ENCODE peak calls at places on chromosomes 12 and 14, in four cellular contexts. One of them, this sample, is unnamed.

GRCh38 chr12:111203969-111204368 is 164.9 kb downstream of the PHETA1 start:
- DNase-seq in A549: no peak
- DNase-seq in GM12878: no peak
- DNase-seq in HepG2: no peak
- DNase-seq in this sample: no peak

GRCh38 chr12:47321436-47321835 is 241.7 kb upstream of the AMIGO2 start:
- DNase-seq in A549: no peak
- DNase-seq in GM12878: no peak
- DNase-seq in HepG2: no peak
- DNase-seq in this sample: no peak

GRCh38 chr12:106247731-106248176 is at the start of gene CKAP4:
- DNase-seq in A549: peak; percentile 65
- DNase-seq in GM12878: no peak
- DNase-seq in HepG2: peak; percentile 30
- DNase-seq in this sample: peak; percentile 95

GRCh38 chr12:1518763-1519516 is 75.4 kb downstream of the FBXL14 start:
- DNase-seq in A549: no peak
- DNase-seq in GM12878: no peak
- DNase-seq in HepG2: peak; percentile 66
- DNase-seq in this sample: no peak

GRCh38 chr12:63066782-63067181 is 84.2 kb downstream of the AVPR1A start:
- DNase-seq in A549: no peak
- DNase-seq in GM12878: no peak
- DNase-seq in HepG2: no peak
- DNase-seq in this sample: no peak

GRCh38 chr12:18559242-18559641 is 178.6 kb downstream of the PLCZ1 start:
- DNase-seq in A549: no peak
- DNase-seq in GM12878: no peak
- DNase-seq in HepG2: no peak
- DNase-seq in this sample: no peak

GRCh38 chr12:116244001-116244400 is 33.5 kb downstream of the MED13L start:
- DNase-seq in A549: no peak
- DNase-seq in GM12878: no peak
- DNase-seq in HepG2: no peak
- DNase-seq in this sample: no peak

GRCh38 chr12:50564948-50565297 is 60.1 kb downstream of the DIP2B start:
- DNase-seq in A549: no peak
- DNase-seq in GM12878: no peak
- DNase-seq in HepG2: no peak
- DNase-seq in this sample: no peak

GRCh38 chr14:75268638-75269550 is 9.7 kb upstream of the FOS start:
- DNase-seq in A549: no peak
- DNase-seq in GM12878: no peak
- DNase-seq in HepG2: no peak
- DNase-seq in this sample: no peak

GRCh38 chr12:17278946-17279345 is 673.0 kb upstream of the LMO3 start:
- DNase-seq in A549: peak; percentile 4
- DNase-seq in GM12878: no peak
- DNase-seq in HepG2: no peak
- DNase-seq in this sample: no peak

GRCh38 chr12:13195848-13196301 is 651 bp upstream of the EMP1 start:
- DNase-seq in A549: no peak
- DNase-seq in GM12878: no peak
- DNase-seq in HepG2: no peak
- DNase-seq in this sample: no peak

GRCh38 chr14:44449694-44450093 is 57.4 kb downstream of the FSCB start:
- DNase-seq in A549: no peak
- DNase-seq in GM12878: no peak
- DNase-seq in HepG2: peak; percentile 0
- DNase-seq in this sample: no peak

GRCh38 chr14:32136027-32136825 is 59.1 kb downstream of the ARHGAP5 start:
- DNase-seq in A549: no peak
- DNase-seq in GM12878: no peak
- DNase-seq in HepG2: no peak
- DNase-seq in this sample: no peak

GRCh38 chr14:66105819-66106218 is 380.4 kb upstream of the CCDC196 start:
- DNase-seq in A549: no peak
- DNase-seq in GM12878: no peak
- DNase-seq in HepG2: no peak
- DNase-seq in this sample: no peak

GRCh38 chr12:49633703-49634311 is 10.4 kb downstream of the PRPF40B start:
- DNase-seq in A549: no peak
- DNase-seq in GM12878: no peak
- DNase-seq in HepG2: no peak
- DNase-seq in this sample: no peak

GRCh38 chr12:75981247-75981646 is 50.3 kb downstream of the PHLDA1 start:
- DNase-seq in A549: no peak
- DNase-seq in GM12878: no peak
- DNase-seq in HepG2: no peak
- DNase-seq in this sample: no peak

GRCh38 chr14:70773182-70773862 is 36.0 kb downstream of the MAP3K9 start:
- DNase-seq in A549: no peak
- DNase-seq in GM12878: no peak
- DNase-seq in HepG2: no peak
- DNase-seq in this sample: no peak

GRCh38 chr14:61893371-61893940 is 131.2 kb downstream of the SNAPC1 start:
- DNase-seq in A549: no peak
- DNase-seq in GM12878: no peak
- DNase-seq in HepG2: no peak
- DNase-seq in this sample: no peak
- TF ChIP-seq PBX3 in A549: no peak
- TF ChIP-seq PBX3 in GM12878: no peak
- TF ChIP-seq PBX3 in HepG2: no peak
- TF ChIP-seq PBX3 in this sample: no peak

GRCh38 chr12:92365836-92366235 is 220.2 kb upstream of the BTG1 start:
- DNase-seq in A549: no peak
- DNase-seq in GM12878: no peak
- DNase-seq in HepG2: no peak
- DNase-seq in this sample: no peak

GRCh38 chr12:92365333-92365732 is 219.7 kb upstream of the BTG1 start:
- DNase-seq in A549: no peak
- DNase-seq in GM12878: peak; percentile 43
- DNase-seq in HepG2: no peak
- DNase-seq in this sample: no peak

GRCh38 chr12:92362109-92362508 is 216.5 kb upstream of the BTG1 start:
- DNase-seq in A549: no peak
- DNase-seq in GM12878: no peak
- DNase-seq in HepG2: no peak
- DNase-seq in this sample: no peak

GRCh38 chr12:92362785-92363184 is 217.1 kb upstream of the BTG1 start:
- DNase-seq in A549: no peak
- DNase-seq in GM12878: peak; percentile 86
- DNase-seq in HepG2: no peak
- DNase-seq in this sample: no peak

GRCh38 chr12:92363295-92364146 is 217.9 kb upstream of the BTG1 start:
- DNase-seq in A549: no peak
- DNase-seq in GM12878: peak; percentile 96
- DNase-seq in HepG2: no peak
- DNase-seq in this sample: peak; percentile 29
- TF ChIP-seq RAD21 in A549: no peak
- TF ChIP-seq RAD21 in GM12878: peak; percentile 12
- TF ChIP-seq RAD21 in HepG2: no peak
- TF ChIP-seq RAD21 in this sample: peak; percentile 1

GRCh38 chr14:93937519-93937918 is 10.4 kb downstream of the FAM181A start:
- DNase-seq in A549: no peak
- DNase-seq in GM12878: no peak
- DNase-seq in HepG2: no peak
- DNase-seq in this sample: no peak

GRCh38 chr14:93936926-93937325 is 9.8 kb downstream of the FAM181A start:
- DNase-seq in A549: no peak
- DNase-seq in GM12878: no peak
- DNase-seq in HepG2: no peak
- DNase-seq in this sample: no peak

GRCh38 chr14:93938766-93939303 is 11.7 kb downstream of the FAM181A start:
- DNase-seq in A549: no peak
- DNase-seq in GM12878: no peak
- DNase-seq in HepG2: no peak
- DNase-seq in this sample: no peak

GRCh38 chr14:93935213-93935612 is 8.1 kb downstream of the FAM181A start:
- DNase-seq in A549: no peak
- DNase-seq in GM12878: no peak
- DNase-seq in HepG2: no peak
- DNase-seq in this sample: no peak

GRCh38 chr14:93936245-93936644 is 9.1 kb downstream of the FAM181A start:
- DNase-seq in A549: peak; percentile 41
- DNase-seq in GM12878: no peak
- DNase-seq in HepG2: no peak
- DNase-seq in this sample: peak; percentile 61
- TF ChIP-seq PBX3 in A549: no peak
- TF ChIP-seq PBX3 in GM12878: no peak
- TF ChIP-seq PBX3 in HepG2: no peak
- TF ChIP-seq PBX3 in this sample: no peak

DNA sequence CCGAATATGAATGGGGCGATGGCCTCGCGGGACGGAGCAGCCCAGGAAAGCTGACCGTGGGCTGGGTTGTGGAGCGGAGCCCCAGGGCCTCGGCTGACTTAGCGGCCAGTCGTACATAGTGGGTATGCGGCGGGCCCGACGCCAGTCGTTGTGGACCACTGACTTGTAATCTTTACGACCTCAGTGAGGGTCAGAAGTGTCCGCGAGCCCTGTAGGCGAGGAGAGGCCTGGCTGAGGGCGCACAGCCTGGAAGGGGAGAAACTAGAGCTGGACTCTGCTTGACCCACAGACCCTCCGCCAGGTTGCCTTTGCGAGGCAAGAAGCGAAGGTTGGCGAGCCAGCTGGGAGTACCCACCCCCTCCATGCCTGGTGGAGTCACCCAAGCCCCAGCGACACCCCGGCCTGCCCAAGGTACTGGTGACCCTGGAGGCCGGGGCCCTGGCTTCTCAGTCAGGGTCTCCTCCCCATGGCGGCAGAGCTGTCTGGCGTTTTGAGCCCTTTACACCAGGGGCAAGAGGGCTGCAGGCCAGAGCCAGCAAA is 15.6 kb upstream of the DYNC1H1 start:
- DNase-seq in A549: no peak
- DNase-seq in GM12878: no peak
- DNase-seq in HepG2: no peak
- DNase-seq in this sample: no peak
- TF ChIP-seq RAD21 in A549: no peak
- TF ChIP-seq RAD21 in GM12878: no peak
- TF ChIP-seq RAD21 in HepG2: no peak
- TF ChIP-seq RAD21 in this sample: no peak

GRCh38 chr12:128190614-128191013 is 76.4 kb upstream of the TMEM132C start:
- DNase-seq in A549: no peak
- DNase-seq in GM12878: no peak
- DNase-seq in HepG2: no peak
- DNase-seq in this sample: peak; percentile 69
- TF ChIP-seq PBX3 in A549: no peak
- TF ChIP-seq PBX3 in GM12878: no peak
- TF ChIP-seq PBX3 in HepG2: no peak
- TF ChIP-seq PBX3 in this sample: no peak

DNA sequence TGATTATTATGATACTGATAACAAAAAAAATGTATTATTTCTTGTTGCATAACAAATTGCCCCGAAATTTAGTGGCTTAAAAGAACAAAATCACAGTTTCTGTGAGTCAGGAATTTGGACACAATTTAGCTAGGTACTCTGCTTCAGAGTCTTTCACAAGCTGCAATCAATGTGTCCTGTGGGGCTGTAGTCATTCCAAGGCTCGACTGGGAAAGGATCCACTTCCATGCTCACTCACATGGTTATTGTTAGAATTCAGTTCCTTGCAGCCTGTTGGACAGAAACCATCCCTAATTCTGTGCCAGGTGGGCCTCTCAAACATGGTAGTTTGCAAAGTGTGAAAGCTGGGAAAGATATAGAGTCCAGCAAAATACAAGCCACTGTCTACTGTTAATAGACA is 59.7 kb upstream of the ARID2 start:
- DNase-seq in A549: no peak
- DNase-seq in GM12878: no peak
- DNase-seq in HepG2: no peak
- DNase-seq in this sample: no peak
- TF ChIP-seq RAD21 in A549: no peak
- TF ChIP-seq RAD21 in GM12878: no peak
- TF ChIP-seq RAD21 in HepG2: no peak
- TF ChIP-seq RAD21 in this sample: no peak